ENCODE peak calls at places on chromosomes 3 and 15, in seven cellular contexts. V, H, L, G, R, O and N are unnamed samples.

GRCh38 chr3:25558106-25558505 is 106.6 kb downstream of the TOP2B start:
- DNase-seq in V (no peak), H (no peak), L (no peak), G (peak), R (no peak), O (peak), N (no peak)

GRCh38 chr15:35115155-35115725 is 30.1 kb upstream of the NANOGP8 start:
- DNase-seq in V (no peak), H (no peak), L (no peak), G (no peak), R (no peak), O (no peak), N (no peak)

GRCh38 chr3:9881440-9881839 is 1.4 kb upstream of the CIDEC start:
- DNase-seq in V (no peak), H (no peak), L (no peak), G (no peak), R (peak), O (no peak), N (no peak)

GRCh38 chr3:146692254-146692653 is 87.1 kb upstream of the PLSCR5 start:
- DNase-seq in V (no peak), H (no peak), L (no peak), G (no peak), R (no peak), O (no peak), N (no peak)

GRCh38 chr15:50993598-50993997 is 85.1 kb downstream of the AP4E1 start:
- DNase-seq in V (no peak), H (no peak), L (no peak), G (no peak), R (no peak), O (no peak), N (no peak)

GRCh38 chr3:106839576-106840280 is 537.5 kb upstream of the CCDC54 start:
- DNase-seq in V (no peak), H (no peak), L (no peak), G (no peak), R (no peak), O (no peak), N (no peak)

GRCh38 chr3:194584866-194585265 is 48.4 kb downstream of the TMEM44 start:
- DNase-seq in V (no peak), H (no peak), L (no peak), G (no peak), R (no peak), O (no peak), N (no peak)

GRCh38 chr3:62229908-62230307 is 143.4 kb downstream of the FEZF2 start:
- DNase-seq in V (no peak), H (peak), L (no peak), G (no peak), R (no peak), O (no peak), N (no peak)

GRCh38 chr3:125957674-125958510 is 11.1 kb upstream of the ROPN1B start:
- DNase-seq in V (no peak), H (peak), L (no peak), G (no peak), R (no peak), O (no peak), N (no peak)

GRCh38 chr3:127788436-127788835 is 33.9 kb downstream of the MGLL start:
- DNase-seq in V (no peak), H (no peak), L (no peak), G (no peak), R (no peak), O (no peak), N (no peak)

GRCh38 chr3:16606398-16606797 is 1.2 kb upstream of the DAZL start:
- DNase-seq in V (no peak), H (peak), L (no peak), G (no peak), R (no peak), O (no peak), N (no peak)

GRCh38 chr3:141272906-141273662 is 41.5 kb downstream of the PXYLP1 start:
- DNase-seq in V (no peak), H (no peak), L (no peak), G (no peak), R (no peak), O (no peak), N (no peak)

GRCh38 chr3:188135271-188135670 is 18.7 kb upstream of the LPP start:
- DNase-seq in V (no peak), H (no peak), L (no peak), G (no peak), R (no peak), O (no peak), N (no peak)

GRCh38 chr3:149613988-149614387 is 43.8 kb downstream of the WWTR1 start:
- DNase-seq in V (no peak), H (no peak), L (no peak), G (no peak), R (no peak), O (no peak), N (no peak)

GRCh38 chr3:87491843-87492242 is 215.5 kb upstream of the POU1F1 start:
- DNase-seq in V (no peak), H (no peak), L (no peak), G (no peak), R (no peak), O (no peak), N (no peak)

GRCh38 chr15:66701422-66702034 is 508 bp upstream of the SMAD6 start:
- DNase-seq in V (peak), H (peak), L (peak), G (no peak), R (no peak), O (no peak), N (peak)

GRCh38 chr3:124781706-124782376 is 51.6 kb downstream of the UMPS start:
- DNase-seq in V (no peak), H (no peak), L (no peak), G (no peak), R (no peak), O (no peak), N (no peak)

GRCh38 chr3:56467108-56467507 is 1.2 kb downstream of the ERC2 start:
- DNase-seq in V (peak), H (peak), L (peak), G (peak), R (no peak), O (peak), N (peak)

GRCh38 chr3:29022976-29023375 is 257.9 kb upstream of the RBMS3 start:
- DNase-seq in V (no peak), H (no peak), L (no peak), G (no peak), R (no peak), O (no peak), N (no peak)

GRCh38 chr3:181418249-181418648 is 293.5 kb upstream of the SOX2 start:
- DNase-seq in V (no peak), H (no peak), L (no peak), G (no peak), R (no peak), O (no peak), N (no peak)

GRCh38 chr15:57307527-57308193 is 68.6 kb upstream of the CGNL1 start:
- DNase-seq in V (no peak), H (no peak), L (no peak), G (no peak), R (no peak), O (no peak), N (no peak)

GRCh38 chr15:77975332-77976119 is 102.0 kb downstream of the TBC1D2B start:
- DNase-seq in V (no peak), H (no peak), L (no peak), G (no peak), R (no peak), O (no peak), N (no peak)

GRCh38 chr3:69710153-69710977 is 28.9 kb upstream of the MITF start:
- DNase-seq in V (no peak), H (no peak), L (no peak), G (no peak), R (no peak), O (no peak), N (no peak)

GRCh38 chr3:184716652-184717607 is 5.1 kb upstream of the MAGEF1 start:
- DNase-seq in V (no peak), H (peak), L (no peak), G (peak), R (no peak), O (peak), N (peak)

GRCh38 chr3:52534281-52535183 is 875 bp upstream of the NT5DC2 start:
- DNase-seq in V (no peak), H (peak), L (peak), G (no peak), R (peak), O (peak), N (peak)

GRCh38 chr3:40992023-40992422 is 207.3 kb upstream of the CTNNB1 start:
- DNase-seq in V (no peak), H (no peak), L (no peak), G (no peak), R (no peak), O (no peak), N (no peak)

GRCh38 chr3:155701882-155702465 is 42.9 kb downstream of the PLCH1 start:
- DNase-seq in V (no peak), H (peak), L (no peak), G (peak), R (peak), O (no peak), N (no peak)

GRCh38 chr3:32502089-32502943 is at the start of gene CMTM6:
- DNase-seq in V (peak), H (peak), L (peak), G (peak), R (peak), O (peak), N (peak)
- TF ChIP-seq CTCF in V (no peak), H (no peak), L (no peak), G (no peak), R (peak), O (no peak), N (no peak)

GRCh38 chr15:70687432-70687831 is 75.9 kb downstream of the UACA start:
- DNase-seq in V (no peak), H (no peak), L (no peak), G (no peak), R (no peak), O (no peak), N (no peak)
- H3K27ac ChIP-seq in V (no peak), H (no peak), L (no peak), G (no peak), R (no peak), O (no peak), N (no peak)

GRCh38 chr3:170867143-170867542 is 2.9 kb downstream of the RPL22L1 start:
- DNase-seq in V (no peak), H (no peak), L (no peak), G (no peak), R (peak), O (no peak), N (no peak)

GRCh38 chr3:170868577-170869239 is 1.3 kb downstream of the RPL22L1 start:
- DNase-seq in V (no peak), H (no peak), L (no peak), G (no peak), R (no peak), O (no peak), N (no peak)

GRCh38 chr3:170869240-170869592 is 779 bp downstream of the RPL22L1 start:
- DNase-seq in V (no peak), H (no peak), L (no peak), G (no peak), R (no peak), O (no peak), N (no peak)

GRCh38 chr3:170866499-170866898 is 3.5 kb downstream of the RPL22L1 start:
- DNase-seq in V (no peak), H (no peak), L (no peak), G (no peak), R (no peak), O (no peak), N (no peak)

GRCh38 chr3:170867552-170867951 is 2.4 kb downstream of the RPL22L1 start:
- DNase-seq in V (no peak), H (no peak), L (no peak), G (no peak), R (no peak), O (no peak), N (no peak)
- H3K4me3 ChIP-seq in V (peak), H (peak), L (no peak), G (no peak), R (peak), O (no peak), N (no peak)

GRCh38 chr3:14235896-14236295 is 57.3 kb downstream of the LSM3 start:
- DNase-seq in V (no peak), H (no peak), L (no peak), G (no peak), R (no peak), O (no peak), N (no peak)
- TF ChIP-seq CTCF in V (no peak), H (no peak), L (no peak), G (no peak), R (no peak), O (no peak), N (no peak)

GRCh38 chr3:133673746-133674145 is 12.0 kb upstream of the TOPBP1 start:
- DNase-seq in V (no peak), H (peak), L (no peak), G (no peak), R (no peak), O (no peak), N (no peak)

GRCh38 chr3:133672461-133672860 is 10.7 kb upstream of the TOPBP1 start:
- DNase-seq in V (no peak), H (no peak), L (no peak), G (no peak), R (no peak), O (no peak), N (no peak)

GRCh38 chr3:133670525-133670995 is 8.8 kb upstream of the TOPBP1 start:
- DNase-seq in V (no peak), H (no peak), L (no peak), G (no peak), R (no peak), O (no peak), N (no peak)

GRCh38 chr3:133667118-133667517 is 5.4 kb upstream of the TOPBP1 start:
- DNase-seq in V (no peak), H (no peak), L (no peak), G (no peak), R (no peak), O (no peak), N (no peak)

GRCh38 chr3:133669949-133670524 is 8.3 kb upstream of the TOPBP1 start:
- DNase-seq in V (no peak), H (no peak), L (no peak), G (no peak), R (no peak), O (no peak), N (no peak)
- H3K27ac ChIP-seq in V (no peak), H (no peak), L (no peak), G (no peak), R (no peak), O (no peak), N (no peak)